ENCODE peak calls at places on chromosomes 11 and 22, in four cellular contexts. One of them, this sample, is unnamed.

GRCh38 chr11:90468923-90469322 is 246.1 kb upstream of the CHORDC1 start:
- DNase-seq in stomach: no peak
- DNase-seq in tibial nerve: no peak
- DNase-seq in SK-N-SH: no peak
- DNase-seq in this sample: peak; percentile 67

GRCh38 chr11:2385156-2386151 is 8.3 kb downstream of the CD81 start:
- DNase-seq in stomach: no peak
- DNase-seq in tibial nerve: no peak
- DNase-seq in SK-N-SH: no peak
- DNase-seq in this sample: no peak

GRCh38 chr11:77170107-77170506 is 42.1 kb downstream of the MYO7A start:
- DNase-seq in stomach: no peak
- DNase-seq in tibial nerve: no peak
- DNase-seq in SK-N-SH: no peak
- DNase-seq in this sample: no peak

GRCh38 chr22:46355369-46355995 is 20.0 kb downstream of the TRMU start:
- DNase-seq in stomach: peak; percentile 80
- DNase-seq in tibial nerve: peak; percentile 28
- DNase-seq in SK-N-SH: peak; percentile 92
- DNase-seq in this sample: peak; percentile 44

GRCh38 chr11:130220311-130221030 is 60.9 kb downstream of the ST14 start:
- DNase-seq in stomach: no peak
- DNase-seq in tibial nerve: no peak
- DNase-seq in SK-N-SH: no peak
- DNase-seq in this sample: no peak

GRCh38 chr22:28222571-28222970 is 303.5 kb upstream of the PITPNB start:
- DNase-seq in stomach: no peak
- DNase-seq in tibial nerve: no peak
- DNase-seq in SK-N-SH: no peak
- DNase-seq in this sample: no peak

GRCh38 chr11:34300571-34301295 is 57.1 kb downstream of the ABTB2 start:
- DNase-seq in stomach: no peak
- DNase-seq in tibial nerve: no peak
- DNase-seq in SK-N-SH: no peak
- DNase-seq in this sample: no peak

GRCh38 chr11:119089319-119089718 is 4.6 kb downstream of the HMBS start:
- DNase-seq in stomach: no peak
- DNase-seq in tibial nerve: no peak
- DNase-seq in SK-N-SH: no peak
- DNase-seq in this sample: no peak

GRCh38 chr11:68792400-68792955 is 41.2 kb upstream of the TESMIN start:
- DNase-seq in stomach: no peak
- DNase-seq in tibial nerve: no peak
- DNase-seq in SK-N-SH: no peak
- DNase-seq in this sample: peak; percentile 19

GRCh38 chr11:14347991-14348390 is 11.0 kb downstream of the RRAS2 start:
- DNase-seq in stomach: no peak
- DNase-seq in tibial nerve: no peak
- DNase-seq in SK-N-SH: no peak
- DNase-seq in this sample: no peak

GRCh38 chr11:93773045-93773477 is 11.0 kb upstream of the MED17 start:
- DNase-seq in stomach: no peak
- DNase-seq in tibial nerve: no peak
- DNase-seq in SK-N-SH: no peak
- DNase-seq in this sample: no peak

GRCh38 chr11:587978-588380 is 11.7 kb downstream of the PHRF1 start:
- DNase-seq in stomach: no peak
- DNase-seq in tibial nerve: no peak
- DNase-seq in SK-N-SH: no peak
- DNase-seq in this sample: peak; percentile 82

GRCh38 chr11:11661356-11662040 is 39.7 kb upstream of the GALNT18 start:
- DNase-seq in stomach: no peak
- DNase-seq in tibial nerve: no peak
- DNase-seq in SK-N-SH: no peak
- DNase-seq in this sample: no peak

GRCh38 chr22:38866399-38867123 is 5.5 kb downstream of the CBX6 start:
- DNase-seq in stomach: no peak
- DNase-seq in tibial nerve: no peak
- DNase-seq in SK-N-SH: no peak
- DNase-seq in this sample: no peak

GRCh38 chr22:43849731-43850130 is 12.6 kb downstream of the SULT4A1 start:
- DNase-seq in stomach: no peak
- DNase-seq in tibial nerve: peak; percentile 4
- DNase-seq in SK-N-SH: no peak
- DNase-seq in this sample: no peak

GRCh38 chr22:50677493-50678217 is 5.0 kb downstream of the SHANK3 start:
- DNase-seq in stomach: peak; percentile 8
- DNase-seq in tibial nerve: no peak
- DNase-seq in SK-N-SH: peak; percentile 8
- DNase-seq in this sample: no peak

GRCh38 chr22:30079952-30080533 is at the start of gene HORMAD2:
- DNase-seq in stomach: no peak
- DNase-seq in tibial nerve: no peak
- DNase-seq in SK-N-SH: no peak
- DNase-seq in this sample: peak; percentile 40

GRCh38 chr11:124623861-124624525 is 1.3 kb downstream of the TBRG1 start:
- DNase-seq in stomach: no peak
- DNase-seq in tibial nerve: no peak
- DNase-seq in SK-N-SH: no peak
- DNase-seq in this sample: no peak

GRCh38 chr11:123560001-123560400 is 94.4 kb downstream of the SCN3B start:
- DNase-seq in stomach: peak; percentile 46
- DNase-seq in tibial nerve: no peak
- DNase-seq in SK-N-SH: peak; percentile 72
- DNase-seq in this sample: peak; percentile 75

GRCh38 chr11:134853972-134854371 is 441.9 kb upstream of the B3GAT1 start:
- DNase-seq in stomach: no peak
- DNase-seq in tibial nerve: no peak
- DNase-seq in SK-N-SH: no peak
- DNase-seq in this sample: no peak

GRCh38 chr22:37410174-37411055 is 16.9 kb downstream of the ELFN2 start:
- DNase-seq in stomach: no peak
- DNase-seq in tibial nerve: no peak
- DNase-seq in SK-N-SH: no peak
- DNase-seq in this sample: no peak

GRCh38 chr22:23103199-23103954 is 33.1 kb downstream of the GNAZ start:
- DNase-seq in stomach: no peak
- DNase-seq in tibial nerve: no peak
- DNase-seq in SK-N-SH: no peak
- DNase-seq in this sample: no peak

GRCh38 chr11:130159657-130160459 is at the start of gene ST14:
- DNase-seq in stomach: peak; percentile 89
- DNase-seq in tibial nerve: no peak
- DNase-seq in SK-N-SH: peak; percentile 54
- DNase-seq in this sample: no peak

GRCh38 chr11:96188625-96189006 is 154.4 kb downstream of the MAML2 start:
- DNase-seq in stomach: no peak
- DNase-seq in tibial nerve: no peak
- DNase-seq in SK-N-SH: no peak
- DNase-seq in this sample: peak; percentile 24

GRCh38 chr11:120183701-120184141 is 27.1 kb upstream of the OAF start:
- DNase-seq in stomach: peak; percentile 24
- DNase-seq in tibial nerve: no peak
- DNase-seq in SK-N-SH: no peak
- DNase-seq in this sample: no peak

GRCh38 chr11:47860526-47860925 is 12.4 kb upstream of the NUP160 start:
- DNase-seq in stomach: no peak
- DNase-seq in tibial nerve: no peak
- DNase-seq in SK-N-SH: no peak
- DNase-seq in this sample: no peak

GRCh38 chr22:30941363-30941740 is 27.2 kb downstream of the MORC2 start:
- DNase-seq in stomach: no peak
- DNase-seq in tibial nerve: no peak
- DNase-seq in SK-N-SH: no peak
- DNase-seq in this sample: no peak

GRCh38 chr22:20659258-20659657 is 114.7 kb upstream of the SERPIND1 start:
- DNase-seq in stomach: no peak
- DNase-seq in tibial nerve: no peak
- DNase-seq in SK-N-SH: no peak
- DNase-seq in this sample: no peak

DNA sequence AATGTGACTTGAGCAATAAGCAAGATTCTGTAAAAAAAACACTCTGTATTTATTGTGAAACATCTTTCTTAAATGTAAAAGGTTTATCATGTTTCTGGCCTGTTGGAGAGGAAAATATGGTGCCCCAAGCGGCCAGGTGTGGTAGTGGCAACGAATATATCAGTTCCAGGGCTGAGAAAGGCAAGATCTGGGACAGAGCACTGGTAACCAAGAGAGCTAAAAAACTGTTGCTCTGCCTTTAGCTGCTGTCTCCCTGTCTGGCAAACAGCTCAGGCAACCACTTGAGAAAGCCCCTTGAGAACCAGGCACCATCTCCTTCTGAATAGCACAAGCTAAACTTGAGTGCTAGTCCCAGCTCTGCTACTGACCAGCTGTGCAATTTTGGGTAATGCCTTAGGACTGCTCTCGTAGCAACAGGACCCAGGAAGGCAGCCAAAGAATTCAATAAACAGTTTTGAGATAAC is 129.9 kb downstream of the KCNC1 start:
- DNase-seq in stomach: peak; percentile 32
- DNase-seq in tibial nerve: no peak
- DNase-seq in SK-N-SH: no peak
- DNase-seq in this sample: no peak
- TF ChIP-seq CTCF in stomach: no peak
- TF ChIP-seq CTCF in tibial nerve: peak; percentile 41
- TF ChIP-seq CTCF in SK-N-SH: peak; percentile 39
- TF ChIP-seq CTCF in this sample: peak; percentile 75

DNA sequence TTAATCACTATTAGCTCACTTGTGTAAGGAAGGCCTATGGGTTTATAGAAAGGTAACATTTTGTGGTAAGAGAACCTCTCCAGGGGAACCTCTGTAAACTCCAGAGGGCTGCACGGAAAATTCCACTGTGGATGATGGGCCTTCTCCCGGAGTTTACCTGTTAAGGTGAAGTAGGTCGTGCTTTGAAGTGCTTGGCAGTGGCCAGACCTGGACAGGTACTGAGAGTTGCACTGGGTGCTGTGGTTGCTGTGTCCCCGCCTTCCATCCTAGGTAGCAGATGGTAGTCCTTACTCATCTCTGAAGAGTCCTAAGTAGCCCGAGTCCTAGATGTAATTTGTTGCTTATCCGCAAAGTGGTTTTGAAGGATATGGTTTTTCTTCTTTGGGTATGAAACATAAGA is 133.4 kb downstream of the TEAD1 start:
- DNase-seq in stomach: no peak
- DNase-seq in tibial nerve: no peak
- DNase-seq in SK-N-SH: no peak
- DNase-seq in this sample: no peak
- H3K4me3 ChIP-seq in stomach: no peak overlapping the region
- H3K4me3 ChIP-seq in tibial nerve: no peak overlapping the region
- H3K4me3 ChIP-seq in SK-N-SH: no peak overlapping the region
- H3K4me3 ChIP-seq in this sample: no peak overlapping the region

DNA sequence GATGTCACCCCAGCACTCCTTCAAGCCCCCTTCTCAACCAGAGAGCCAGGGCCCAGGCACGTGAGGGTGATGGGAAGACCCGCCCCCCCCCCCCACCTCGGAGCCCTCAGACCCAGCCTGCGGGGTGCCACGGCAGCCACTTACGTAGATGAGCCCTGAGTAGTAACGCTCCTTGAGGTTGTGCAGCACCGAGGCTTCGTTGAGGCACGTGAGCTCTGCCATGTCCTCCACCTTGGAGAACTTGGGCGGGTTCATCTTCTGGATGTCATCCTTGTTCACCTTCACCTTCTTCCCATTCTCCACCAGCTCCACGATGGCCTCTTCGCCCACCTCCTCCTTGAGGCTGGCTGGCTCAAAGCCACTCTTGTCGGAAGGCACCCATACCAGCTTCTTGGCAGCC is 39.0 kb downstream of the MYH9 start:
- DNase-seq in stomach: no peak
- DNase-seq in tibial nerve: no peak
- DNase-seq in SK-N-SH: no peak
- DNase-seq in this sample: no peak
- H3K36me3 ChIP-seq in stomach: peaks cover 10% of the 10 kb centered on the region
- H3K36me3 ChIP-seq in tibial nerve: no peaks in the 10 kb centered on the region
- H3K36me3 ChIP-seq in SK-N-SH: peaks cover 39% of the 10 kb centered on the region
- H3K36me3 ChIP-seq in this sample: peaks cover 53% of the 10 kb centered on the region

GRCh38 chr11:4830909-4831308 is 9.8 kb downstream of the OR51F2 start:
- DNase-seq in stomach: no peak
- DNase-seq in tibial nerve: no peak
- DNase-seq in SK-N-SH: no peak
- DNase-seq in this sample: no peak

GRCh38 chr11:4825132-4825531 is 4.0 kb downstream of the OR51F2 start:
- DNase-seq in stomach: no peak
- DNase-seq in tibial nerve: no peak
- DNase-seq in SK-N-SH: no peak
- DNase-seq in this sample: no peak

GRCh38 chr11:4821021-4821420 is at the start of gene OR51F2:
- DNase-seq in stomach: no peak
- DNase-seq in tibial nerve: no peak
- DNase-seq in SK-N-SH: no peak
- DNase-seq in this sample: no peak

DNA sequence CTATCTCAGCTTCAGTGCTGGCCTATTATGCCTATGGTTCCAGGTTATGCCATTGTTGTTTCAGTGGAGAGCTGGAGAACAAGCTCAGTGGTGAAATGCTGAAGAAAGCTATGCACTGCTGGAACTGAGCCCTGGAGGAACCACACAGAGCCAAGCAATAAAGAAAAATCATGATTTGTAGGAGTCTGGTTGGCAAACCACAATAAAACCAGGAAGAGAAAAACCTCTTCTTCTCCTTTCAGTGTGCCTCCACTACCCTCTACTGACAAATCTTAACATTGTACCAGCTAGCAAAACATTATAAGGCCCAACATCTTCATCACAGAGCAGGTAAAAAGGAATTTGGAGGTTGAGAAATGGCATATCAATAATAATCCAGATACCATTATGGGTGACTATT is 5.3 kb downstream of the OR51F2 start:
- DNase-seq in stomach: no peak
- DNase-seq in tibial nerve: no peak
- DNase-seq in SK-N-SH: no peak
- DNase-seq in this sample: peak; percentile 28
- TF ChIP-seq CTCF in stomach: no peak
- TF ChIP-seq CTCF in tibial nerve: no peak
- TF ChIP-seq CTCF in SK-N-SH: peak; percentile 47
- TF ChIP-seq CTCF in this sample: peak; percentile 17

GRCh38 chr11:81887671-81888070 is 846.0 kb downstream of the FAM181B start:
- DNase-seq in stomach: no peak
- DNase-seq in tibial nerve: no peak
- DNase-seq in SK-N-SH: no peak
- DNase-seq in this sample: no peak

GRCh38 chr11:81886406-81887075 is 847.1 kb downstream of the FAM181B start:
- DNase-seq in stomach: no peak
- DNase-seq in tibial nerve: no peak
- DNase-seq in SK-N-SH: no peak
- DNase-seq in this sample: no peak

GRCh38 chr11:81892770-81893635 is 840.7 kb downstream of the FAM181B start:
- DNase-seq in stomach: no peak
- DNase-seq in tibial nerve: no peak
- DNase-seq in SK-N-SH: no peak
- DNase-seq in this sample: no peak

GRCh38 chr11:81888391-81888790 is 845.3 kb downstream of the FAM181B start:
- DNase-seq in stomach: no peak
- DNase-seq in tibial nerve: no peak
- DNase-seq in SK-N-SH: no peak
- DNase-seq in this sample: no peak
- H3K4me3 ChIP-seq in stomach: no peak overlapping the region
- H3K4me3 ChIP-seq in tibial nerve: no peak overlapping the region
- H3K4me3 ChIP-seq in SK-N-SH: no peak overlapping the region
- H3K4me3 ChIP-seq in this sample: no peak overlapping the region